ENCODE peak calls at places on chromosomes 1 and 21, in four cellular contexts. One of them, this sample, is unnamed.

GRCh38 chr21:37615962-37616361 is 249.4 kb downstream of the DYRK1A start:
- DNase-seq in left ventricle myocardium inferior: no peak
- DNase-seq in dermis microvascular lymphatic vessel endothelial cell: no peak
- DNase-seq in GM12878: no peak
- DNase-seq in this sample: no peak

GRCh38 chr1:182357913-182358312 is 33.7 kb downstream of the GLUL start:
- DNase-seq in left ventricle myocardium inferior: no peak
- DNase-seq in GM12878: no peak
- DNase-seq in dermis microvascular lymphatic vessel endothelial cell: no peak
- DNase-seq in this sample: no peak

GRCh38 chr21:15741510-15741909 is 11.7 kb downstream of the USP25 start:
- DNase-seq in left ventricle myocardium inferior: no peak
- DNase-seq in dermis microvascular lymphatic vessel endothelial cell: peak; percentile 25
- DNase-seq in GM12878: no peak
- DNase-seq in this sample: no peak

GRCh38 chr1:91846007-91846620 is 39.8 kb downstream of the TGFBR3 start:
- DNase-seq in left ventricle myocardium inferior: no peak
- DNase-seq in GM12878: no peak
- DNase-seq in dermis microvascular lymphatic vessel endothelial cell: peak; percentile 37
- DNase-seq in this sample: no peak

GRCh38 chr1:169495916-169496315 is 10.2 kb upstream of the SLC19A2 start:
- DNase-seq in left ventricle myocardium inferior: no peak
- DNase-seq in dermis microvascular lymphatic vessel endothelial cell: no peak
- DNase-seq in GM12878: no peak
- DNase-seq in this sample: no peak

GRCh38 chr1:183417691-183418491 is at the start of gene NMNAT2:
- DNase-seq in left ventricle myocardium inferior: no peak
- DNase-seq in dermis microvascular lymphatic vessel endothelial cell: no peak
- DNase-seq in GM12878: no peak
- DNase-seq in this sample: no peak

GRCh38 chr1:191702124-191702523 is 456.1 kb upstream of the RGS18 start:
- DNase-seq in left ventricle myocardium inferior: no peak
- DNase-seq in dermis microvascular lymphatic vessel endothelial cell: no peak
- DNase-seq in GM12878: no peak
- DNase-seq in this sample: no peak

GRCh38 chr21:36859744-36860501 is 106.5 kb downstream of the HLCS start:
- DNase-seq in dermis microvascular lymphatic vessel endothelial cell: peak; percentile 64
- DNase-seq in GM12878: no peak
- DNase-seq in left ventricle myocardium inferior: peak; percentile 80
- DNase-seq in this sample: peak; percentile 80

GRCh38 chr1:107706181-107706580 is 258.8 kb downstream of the VAV3 start:
- DNase-seq in GM12878: no peak
- DNase-seq in dermis microvascular lymphatic vessel endothelial cell: no peak
- DNase-seq in left ventricle myocardium inferior: no peak
- DNase-seq in this sample: no peak

GRCh38 chr1:19981507-19982312 is 2.3 kb upstream of the PLA2G2A start:
- DNase-seq in left ventricle myocardium inferior: no peak
- DNase-seq in GM12878: no peak
- DNase-seq in dermis microvascular lymphatic vessel endothelial cell: no peak
- DNase-seq in this sample: no peak

GRCh38 chr1:152419917-152420316 is 5.9 kb upstream of the CRNN start:
- DNase-seq in left ventricle myocardium inferior: no peak
- DNase-seq in dermis microvascular lymphatic vessel endothelial cell: no peak
- DNase-seq in GM12878: no peak
- DNase-seq in this sample: no peak

GRCh38 chr1:37998089-37998808 is 7.1 kb downstream of the FHL3 start:
- DNase-seq in GM12878: no peak
- DNase-seq in left ventricle myocardium inferior: no peak
- DNase-seq in dermis microvascular lymphatic vessel endothelial cell: no peak
- DNase-seq in this sample: no peak

GRCh38 chr1:98389809-98390208 is 271.7 kb upstream of the SNX7 start:
- DNase-seq in left ventricle myocardium inferior: no peak
- DNase-seq in GM12878: no peak
- DNase-seq in dermis microvascular lymphatic vessel endothelial cell: no peak
- DNase-seq in this sample: no peak

GRCh38 chr1:37047487-37047886 is 13.2 kb upstream of the GRIK3 start:
- DNase-seq in left ventricle myocardium inferior: no peak
- DNase-seq in dermis microvascular lymphatic vessel endothelial cell: no peak
- DNase-seq in GM12878: no peak
- DNase-seq in this sample: no peak

GRCh38 chr1:32357619-32358018 is 4.7 kb downstream of the FAM229A start:
- DNase-seq in dermis microvascular lymphatic vessel endothelial cell: no peak
- DNase-seq in left ventricle myocardium inferior: no peak
- DNase-seq in GM12878: no peak
- DNase-seq in this sample: no peak

GRCh38 chr1:230735447-230735846 is 11.7 kb upstream of the CAPN9 start:
- DNase-seq in GM12878: no peak
- DNase-seq in left ventricle myocardium inferior: no peak
- DNase-seq in dermis microvascular lymphatic vessel endothelial cell: no peak
- DNase-seq in this sample: no peak

This sample was measured in Caki2.